ENCODE peak calls at places on chromosomes 3 and 15, in six cellular contexts. G, B, Z, T, N and O are unnamed samples.
A peak's percentile ranks its signal among the peaks of the same experiment; 100 is the strongest.

GRCh38 chr3:5057857-5058324 is 64.2 kb upstream of the ARL8B start:
- DNase-seq in G (peak; percentile 88), B (peak; percentile 74), Z (peak; percentile 78), T (peak; percentile 47), N (peak; percentile 81), O (peak; percentile 89)

GRCh38 chr3:132787616-132788015 is 65.4 kb upstream of the NPHP3 start:
- DNase-seq in G (no peak), B (no peak), Z (no peak), T (no peak), N (no peak), O (no peak)

GRCh38 chr3:149466192-149466591 is 8.3 kb upstream of the TM4SF4 start:
- DNase-seq in G (no peak), B (no peak), Z (no peak), T (no peak), N (no peak), O (no peak)

GRCh38 chr3:27847697-27848096 is 125.6 kb upstream of the EOMES start:
- DNase-seq in G (no peak), B (no peak), Z (no peak), T (no peak), N (no peak), O (no peak)

GRCh38 chr15:51982013-51982769 is 10.6 kb upstream of the LEO1 start:
- DNase-seq in G (no peak), B (no peak), Z (no peak), T (peak; percentile 39), N (no peak), O (peak; percentile 95)

GRCh38 chr15:56215769-56216168 is 27.9 kb downstream of the RFX7 start:
- DNase-seq in G (no peak), B (no peak), Z (no peak), T (no peak), N (no peak), O (no peak)

GRCh38 chr15:40787344-40787841 is 17.6 kb downstream of the C15orf62 start:
- DNase-seq in G (peak; percentile 61), B (no peak), Z (peak; percentile 88), T (no peak), N (peak; percentile 63), O (peak; percentile 88)

GRCh38 chr3:195549001-195549400 is 5.9 kb upstream of the PPP1R2 start:
- DNase-seq in G (no peak), B (no peak), Z (no peak), T (no peak), N (no peak), O (no peak)

GRCh38 chr3:65995030-65995429 is 43.7 kb downstream of the MAGI1 start:
- DNase-seq in G (no peak), B (no peak), Z (no peak), T (no peak), N (no peak), O (no peak)